ENCODE peak calls at places on chromosomes 13 and 19, in eight cellular contexts. T is ovary, Q is sigmoid colon, K is suprapubic skin, C is stomach, Z is SK-N-SH, I is GM12878, R is HepG2. G is an unnamed sample.

GRCh38 chr19:21109116-21109515 is 27.1 kb downstream of the ZNF714 start:
- DNase-seq in K (no peak), Q (no peak), T (no peak), C (no peak), Z (no peak), R (no peak), I (no peak), G (no peak)

GRCh38 chr13:112727581-112727980 is 37.7 kb downstream of the ATP11A start:
- DNase-seq in Q (no peak), Z (no peak), I (no peak), R (no peak), T (no peak), K (no peak), C (no peak), G (no peak)

GRCh38 chr19:31659897-31660210 is 310.6 kb upstream of the TSHZ3 start:
- DNase-seq in T (no peak), C (no peak), K (no peak), Z (no peak), Q (no peak), I (no peak), R (no peak), G (no peak)

GRCh38 chr13:55214851-55215345 is 1925.8 kb upstream of the PRR20A start:
- DNase-seq in K (no peak), C (no peak), R (no peak), T (no peak), I (no peak), Z (no peak), Q (no peak), G (no peak)

GRCh38 chr13:77338961-77339401 is 12.1 kb upstream of the MYCBP2 start:
- DNase-seq in K (no peak), C (no peak), I (no peak), T (no peak), Q (no peak), R (no peak), Z (no peak), G (no peak)

GRCh38 chr19:45151821-45152503 is 8.8 kb downstream of the NKPD1 start:
- DNase-seq in C (no peak), I (no peak), R (no peak), K (no peak), T (no peak), Z (no peak), Q (no peak), G (no peak)

GRCh38 chr13:29909975-29910674 is 59.7 kb upstream of the UBL3 start:
- DNase-seq in T (no peak), Z (no peak), I (no peak), K (no peak), C (no peak), R (no peak), Q (no peak), G (no peak)

GRCh38 chr13:30499338-30499737 is 33.6 kb upstream of the HMGB1 start:
- DNase-seq in I (no peak), C (no peak), Z (no peak), K (no peak), T (no peak), Q (no peak), R (no peak), G (no peak)

GRCh38 chr19:39428309-39429112 is 7.2 kb downstream of the RPS16 start:
- DNase-seq in T (peak), K (no peak), Q (peak), R (peak), I (no peak), Z (no peak), C (peak), G (peak)

GRCh38 chr13:98488736-98489135 is 88.2 kb downstream of the STK24 start:
- DNase-seq in K (no peak), R (no peak), Z (no peak), Q (no peak), I (peak), T (no peak), C (no peak), G (no peak)

GRCh38 chr19:38228491-38229439 is 4.7 kb upstream of the DPF1 start:
- DNase-seq in T (no peak), K (no peak), Q (no peak), C (no peak), I (no peak), Z (peak), R (no peak), G (no peak)

GRCh38 chr13:64767054-64767453 is 2463.1 kb downstream of the PCDH9 start:
- DNase-seq in Z (no peak), T (no peak), I (no peak), R (no peak), C (no peak), Q (no peak), K (no peak), G (no peak)

GRCh38 chr19:911197-912033 is 1.6 kb downstream of the R3HDM4 start:
- DNase-seq in I (no peak), Z (peak), K (no peak), C (no peak), T (no peak), R (no peak), Q (no peak), G (no peak)

GRCh38 chr13:112150352-112150751 is 83.4 kb downstream of the SOX1 start:
- DNase-seq in Z (no peak), T (no peak), I (no peak), Q (no peak), C (no peak), R (no peak), K (no peak), G (no peak)

GRCh38 chr19:10329555-10329954 is 3.8 kb downstream of the RAVER1 start:
- DNase-seq in T (no peak), Z (no peak), R (no peak), C (no peak), Q (no peak), I (no peak), K (no peak), G (no peak)

GRCh38 chr13:100798739-100799361 is 124.3 kb upstream of the TMTC4 start:
- DNase-seq in C (no peak), Q (no peak), I (no peak), Z (no peak), T (no peak), R (no peak), K (no peak), G (no peak)

GRCh38 chr19:17296278-17296677 is 6.9 kb downstream of the ABHD8 start:
- DNase-seq in K (no peak), I (no peak), C (no peak), R (no peak), Q (no peak), Z (peak), T (no peak), G (no peak)

GRCh38 chr19:58500242-58500641 is 11.6 kb downstream of the SLC27A5 start:
- DNase-seq in C (no peak), Z (no peak), Q (no peak), T (no peak), I (no peak), K (no peak), R (no peak), G (no peak)

GRCh38 chr19:10334340-10335148 is 1.2 kb upstream of the RAVER1 start:
- DNase-seq in T (peak), C (peak), K (peak), I (no peak), R (peak), Q (peak), Z (peak), G (peak)

GRCh38 chr13:52938065-52938464 is 89.6 kb upstream of the PCDH8 start:
- DNase-seq in I (no peak), K (no peak), Z (no peak), Q (no peak), C (no peak), T (no peak), R (no peak), G (no peak)

GRCh38 chr13:98033277-98034247 is 80.1 kb downstream of the IPO5 start:
- DNase-seq in T (no peak), C (no peak), K (no peak), Z (peak), Q (no peak), R (peak), I (no peak), G (no peak)

GRCh38 chr13:37382156-37382555 is 216.4 kb downstream of the POSTN start:
- DNase-seq in K (no peak), Z (no peak), Q (no peak), C (no peak), T (no peak), I (no peak), R (no peak), G (no peak)

GRCh38 chr13:80141114-80141849 is 199.6 kb downstream of the SPRY2 start:
- DNase-seq in K (no peak), I (no peak), Z (no peak), R (no peak), T (peak), Q (no peak), C (peak), G (no peak)

GRCh38 chr13:23433171-23434153 is at the start of gene SACS:
- DNase-seq in T (no peak), R (no peak), Z (peak), C (no peak), I (no peak), K (no peak), Q (peak), G (no peak)

GRCh38 chr13:112783946-112784500 is 94.2 kb downstream of the ATP11A start:
- DNase-seq in Z (no peak), I (no peak), R (no peak), T (no peak), K (no peak), C (peak), Q (no peak), G (no peak)

GRCh38 chr19:42271861-42272534 is 2.9 kb downstream of the CIC start:
- DNase-seq in R (no peak), T (peak), Z (no peak), Q (peak), C (no peak), K (peak), I (no peak), G (no peak)

GRCh38 chr19:18225702-18226468 is at the start of gene PDE4C:
- DNase-seq in Z (peak), Q (peak), I (no peak), C (no peak), K (no peak), T (peak), R (no peak), G (no peak)

GRCh38 chr13:107421028-107421427 is 794.3 kb downstream of the LIG4 start:
- DNase-seq in R (no peak), Q (no peak), I (no peak), Z (no peak), K (no peak), C (no peak), T (no peak), G (no peak)

GRCh38 chr19:18014197-18014596 is 6.2 kb downstream of the ARRDC2 start:
- DNase-seq in C (no peak), Z (no peak), R (no peak), I (no peak), K (no peak), Q (no peak), T (no peak), G (no peak)

DNA sequence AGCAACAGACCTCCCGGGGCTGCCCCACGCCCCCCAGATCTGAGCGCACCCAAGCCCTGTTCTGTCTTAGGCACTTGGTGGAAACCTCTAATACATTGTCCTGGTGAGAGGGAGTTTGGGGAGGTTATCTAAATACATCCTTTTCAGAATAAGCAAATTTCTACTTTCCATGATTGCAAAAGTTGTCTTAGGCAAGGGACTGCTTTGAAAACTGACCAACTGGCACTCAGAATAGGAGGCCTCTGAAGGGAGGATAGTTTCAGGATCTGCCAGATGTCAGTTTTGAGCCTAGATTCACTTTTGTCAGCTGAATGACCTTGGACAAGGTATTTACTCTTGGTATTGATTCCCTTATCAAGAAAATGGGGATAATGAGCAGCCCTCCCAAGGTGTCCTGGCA is 11.8 kb downstream of the SERP2 start:
- DNase-seq in T (no peak), C (no peak), Z (no peak), K (no peak), I (no peak), R (no peak), Q (no peak), G (no peak)
- TF ChIP-seq EP300 in T (no peak), C (no peak), Z (no peak), K (no peak), I (no peak), R (no peak), Q (no peak), G (no peak)

DNA sequence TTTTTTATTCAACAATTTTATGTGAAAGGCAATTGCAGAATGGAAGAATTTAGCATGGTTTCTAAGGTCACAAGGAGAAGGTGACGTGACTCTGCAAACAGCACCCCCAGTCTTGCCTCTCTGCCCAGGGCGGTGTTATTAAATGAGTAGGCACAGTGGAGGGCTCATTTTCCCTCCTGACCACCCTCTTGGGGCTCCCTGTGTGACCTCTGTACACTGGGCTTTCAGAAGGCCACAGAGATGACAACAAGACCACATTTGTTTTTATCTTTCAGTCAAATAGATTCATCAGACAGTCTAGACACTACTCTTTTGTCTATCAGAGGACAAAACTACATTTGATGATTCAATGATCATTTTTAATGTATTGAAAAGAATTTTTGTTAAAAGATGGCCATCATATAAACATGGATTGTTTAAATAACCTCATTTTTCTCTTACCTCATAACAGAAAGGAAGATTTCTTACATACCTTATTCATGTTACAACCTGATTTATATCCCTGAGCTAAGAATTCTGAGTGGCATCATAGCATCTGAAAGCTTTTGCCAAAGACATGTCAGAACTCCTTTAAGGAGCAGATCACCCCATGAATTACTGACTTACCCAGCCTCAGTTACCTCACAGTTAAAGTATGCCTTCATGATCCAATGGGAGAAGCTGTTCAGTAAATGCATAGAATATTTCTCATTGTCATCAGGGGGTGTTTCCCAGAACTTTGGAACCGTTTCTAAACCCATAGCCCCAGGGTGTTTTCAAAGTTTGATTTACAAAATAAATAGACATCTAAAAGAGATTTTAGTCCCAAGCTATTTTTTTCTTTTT is 184.0 kb upstream of the RFC3 start:
- DNase-seq in I (no peak), Z (no peak), T (no peak), K (no peak), R (peak), C (no peak), Q (no peak), G (no peak)
- TF ChIP-seq EP300 in I (no peak), Z (no peak), T (no peak), K (no peak), R (no peak), C (no peak), Q (no peak), G (no peak)

GRCh38 chr13:109281823-109282239 is 504.6 kb downstream of the IRS2 start:
- DNase-seq in Q (no peak), T (no peak), C (no peak), K (no peak), R (no peak), I (no peak), Z (no peak), G (no peak)
- TF ChIP-seq EP300 in Q (no peak), T (no peak), C (no peak), K (no peak), R (no peak), I (no peak), Z (no peak), G (no peak)

DNA sequence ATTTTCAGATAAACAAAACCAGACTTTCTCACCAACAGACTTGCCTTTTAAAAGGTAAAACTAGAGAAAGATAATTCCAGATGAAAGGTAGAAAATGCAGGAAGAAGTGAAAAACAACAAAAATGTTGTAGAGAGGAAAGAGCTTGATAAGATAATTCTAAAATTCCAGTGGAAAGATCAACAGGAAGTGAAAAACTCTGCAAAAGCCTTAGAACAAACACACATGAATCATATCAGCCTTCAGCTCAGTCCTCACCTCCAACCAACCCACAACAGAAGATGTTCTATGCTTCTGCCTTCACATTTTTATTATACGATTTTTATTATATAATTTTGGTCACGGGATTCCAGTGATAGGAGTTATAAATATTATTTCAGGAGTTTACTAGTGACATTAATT is 57.8 kb downstream of the GADD45B start:
- DNase-seq in I (no peak), Z (no peak), R (no peak), C (no peak), Q (no peak), T (no peak), K (no peak), G (no peak)
- TF ChIP-seq EP300 in I (no peak), Z (no peak), R (peak), C (no peak), Q (no peak), T (no peak), K (no peak), G (no peak)

DNA sequence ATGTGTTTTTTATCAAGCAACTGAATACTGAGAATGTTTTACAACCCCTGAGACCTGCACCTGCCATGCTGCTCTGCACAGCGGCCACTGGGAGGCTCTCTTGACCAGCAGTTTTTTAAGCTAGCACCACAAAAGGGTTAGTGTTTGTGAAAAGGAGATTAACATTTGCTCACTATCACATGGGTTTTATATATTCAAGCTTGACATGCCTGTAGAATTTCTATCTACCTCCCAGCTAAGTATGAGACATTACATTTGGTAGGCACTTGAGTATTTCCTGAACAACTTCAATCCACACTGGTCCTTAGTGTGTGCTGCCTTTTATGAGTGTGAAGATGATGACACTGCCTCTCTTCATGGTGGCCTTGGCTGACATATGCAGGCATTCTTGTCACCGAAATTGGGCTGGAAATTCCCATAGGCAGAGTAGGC is 1238.9 kb downstream of the UQCRFS1 start:
- DNase-seq in Q (no peak), T (no peak), K (no peak), Z (peak), I (peak), R (peak), C (peak), G (peak)
- TF ChIP-seq EP300 in Q (no peak), T (no peak), K (no peak), Z (no peak), I (no peak), R (no peak), C (no peak), G (no peak)

GRCh38 chr13:48571121-48571901 is 38.4 kb upstream of the RCBTB2 start:
- DNase-seq in Q (no peak), T (no peak), R (no peak), C (no peak), Z (no peak), K (no peak), I (no peak), G (no peak)
- TF ChIP-seq EP300 in Q (no peak), T (no peak), R (no peak), C (no peak), Z (no peak), K (no peak), I (no peak), G (no peak)

DNA sequence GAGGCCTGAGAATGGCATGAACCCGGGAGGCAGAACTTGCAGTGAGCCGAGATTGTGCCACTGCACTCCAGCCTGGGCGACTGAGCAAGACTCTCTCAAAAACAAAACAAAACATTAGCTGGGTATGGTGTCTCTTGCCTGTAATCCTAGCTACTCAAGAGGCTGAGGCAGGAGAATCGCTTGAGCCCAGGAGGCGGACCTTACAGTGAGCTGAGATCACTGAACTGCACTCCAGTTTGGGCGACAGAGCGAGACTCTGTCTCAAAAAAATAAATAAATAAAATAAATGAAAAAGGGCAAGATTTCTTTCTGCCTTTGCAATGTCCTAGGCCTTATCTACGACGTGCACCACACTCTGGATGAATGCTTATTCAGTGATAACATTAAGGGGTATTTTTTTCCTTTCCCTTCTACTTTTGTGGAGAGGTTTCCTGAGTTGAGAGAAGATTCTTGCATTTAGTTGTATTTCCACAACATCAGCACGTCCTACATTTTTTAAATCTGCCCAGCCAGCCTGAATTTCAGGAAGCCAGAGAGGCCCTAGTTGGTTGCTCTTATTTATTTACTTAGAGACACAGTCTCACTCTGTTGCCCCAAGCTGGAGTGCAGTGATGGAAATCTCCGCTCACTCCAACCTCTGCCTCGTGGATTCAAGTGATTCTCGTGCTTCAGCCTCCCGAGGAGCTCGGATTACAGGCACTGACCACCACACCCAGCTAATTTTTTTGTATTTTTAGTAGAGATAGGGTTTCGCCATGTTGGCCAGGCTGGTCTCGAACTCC is 26.1 kb upstream of the OR1M1 start:
- DNase-seq in Z (no peak), C (no peak), T (no peak), R (no peak), I (no peak), K (no peak), Q (no peak), G (no peak)
- TF ChIP-seq EP300 in Z (no peak), C (no peak), T (no peak), R (no peak), I (no peak), K (no peak), Q (no peak), G (no peak)

G was measured in transverse colon.